ENCODE peak calls at places on chromosomes 1 and 21, in seven cellular contexts. X is effector CD4-positive, alpha-beta T cell; P is stimulated activated CD8-positive, alpha-beta memory T cell treated with anti-CD3 and anti-CD28 coated beads, Interleukin-4, amount 100 ng/mL, for 24 hours; Z is amniotic epithelial cell; I is Peyer's patch; B is Right ventricle myocardium superior; N is M059J. V is an unnamed sample.

GRCh38 chr1:244276646-244277045 is 175.1 kb downstream of the ADSS2 start:
- DNase-seq in I (no peak), Z (no peak), B (no peak), X (no peak), P (no peak), N (no peak), V (no peak)

GRCh38 chr1:21251773-21252471 is 38.3 kb downstream of the ECE1 start:
- DNase-seq in I (no peak), P (no peak), Z (peak; percentile 91), N (peak; percentile 100), X (no peak), B (peak; percentile 34), V (no peak)

GRCh38 chr1:220990417-220991337 is 111.4 kb downstream of the HLX start:
- DNase-seq in X (no peak), P (no peak), B (no peak), Z (peak; percentile 95), I (no peak), N (peak; percentile 88), V (no peak)

GRCh38 chr21:42677339-42678117 is 24.1 kb downstream of the PDE9A start:
- DNase-seq in Z (peak; percentile 40), P (no peak), B (no peak), I (no peak), X (no peak), N (peak; percentile 59), V (no peak)

GRCh38 chr1:243378666-243379065 is 122.8 kb downstream of the SDCCAG8 start:
- DNase-seq in P (no peak), B (no peak), Z (no peak), X (no peak), N (no peak), I (no peak), V (no peak)

GRCh38 chr1:6972390-6972789 is 187.1 kb downstream of the CAMTA1 start:
- DNase-seq in P (no peak), Z (no peak), B (no peak), I (no peak), X (no peak), N (no peak), V (no peak)

GRCh38 chr1:107810552-107810951 is 154.4 kb downstream of the VAV3 start:
- DNase-seq in P (no peak), N (no peak), X (no peak), B (no peak), I (no peak), Z (no peak), V (no peak)

GRCh38 chr21:29194847-29195246 is 64.4 kb downstream of the MAP3K7CL start:
- DNase-seq in B (no peak), X (no peak), I (no peak), Z (peak; percentile 75), N (peak; percentile 60), P (no peak), V (no peak)

GRCh38 chr1:25573591-25573930 is 30.2 kb downstream of the LDLRAP1 start:
- DNase-seq in B (no peak), I (peak; percentile 56), X (no peak), P (no peak), Z (no peak), N (no peak), V (no peak)

GRCh38 chr1:3405974-3406867 is 48.2 kb upstream of the ARHGEF16 start:
- DNase-seq in P (no peak), B (no peak), I (no peak), X (no peak), Z (no peak), N (no peak), V (no peak)

GRCh38 chr1:58839871-58840835 is 56.3 kb upstream of the JUN start:
- DNase-seq in X (no peak), B (no peak), I (no peak), Z (peak; percentile 36), N (peak; percentile 26), P (no peak), V (no peak)

GRCh38 chr1:201490708-201491131 is 16.2 kb downstream of the CSRP1 start:
- DNase-seq in X (no peak), N (peak; percentile 61), B (no peak), P (no peak), I (no peak), Z (peak; percentile 50), V (no peak)

GRCh38 chr1:30060738-30061137 is 662.6 kb downstream of the MATN1 start:
- DNase-seq in I (no peak), B (no peak), P (no peak), N (no peak), X (no peak), Z (no peak), V (no peak)

GRCh38 chr1:202861420-202862121 is 27.4 kb downstream of the RABIF start:
- DNase-seq in B (peak; percentile 96), N (peak; percentile 91), Z (peak; percentile 78), X (no peak), I (peak; percentile 97), P (peak; percentile 36), V (peak; percentile 90)

GRCh38 chr1:29632436-29633270 is 396.3 kb downstream of the PTPRU start:
- DNase-seq in B (no peak), P (no peak), N (no peak), X (no peak), Z (no peak), I (no peak), V (peak; percentile 72)

GRCh38 chr1:162270016-162270415 is 106.6 kb downstream of the SPATA46 start:
- DNase-seq in B (no peak), N (no peak), I (no peak), Z (no peak), X (no peak), P (no peak), V (no peak)

GRCh38 chr1:156241311-156241811 is 623 bp upstream of the BGLAP start:
- DNase-seq in N (peak; percentile 93), Z (peak; percentile 35), X (no peak), P (no peak), I (no peak), B (no peak), V (no peak)

GRCh38 chr21:33866851-33867250 is 48.8 kb downstream of the ATP5PO start:
- DNase-seq in X (no peak), Z (peak; percentile 54), B (no peak), I (no peak), P (no peak), N (peak; percentile 30), V (no peak)

GRCh38 chr1:227768640-227769039 is 33.4 kb downstream of the SNAP47 start:
- DNase-seq in P (no peak), N (no peak), Z (no peak), X (no peak), B (no peak), I (peak; percentile 3), V (no peak)

GRCh38 chr1:147627435-147628110 is 42.8 kb downstream of the ACP6 start:
- DNase-seq in I (no peak), P (no peak), N (peak; percentile 40), X (peak; percentile 26), Z (peak; percentile 36), B (peak; percentile 66), V (no peak)

GRCh38 chr1:223039990-223040389 is 103.1 kb downstream of the TLR5 start:
- DNase-seq in I (no peak), P (no peak), N (no peak), Z (no peak), B (no peak), X (no peak), V (no peak)

GRCh38 chr1:245283001-245283400 is 128.2 kb downstream of the KIF26B start:
- DNase-seq in B (no peak), Z (no peak), X (no peak), N (no peak), I (no peak), P (no peak), V (peak; percentile 55)

GRCh38 chr1:223363856-223364684 is at the start of gene SUSD4:
- DNase-seq in X (peak; percentile 55), I (peak; percentile 61), Z (no peak), N (peak; percentile 14), B (peak; percentile 68), P (peak; percentile 29), V (no peak)

GRCh38 chr1:84840346-84840745 is 52.7 kb downstream of the LPAR3 start:
- DNase-seq in B (no peak), P (no peak), N (no peak), X (no peak), Z (no peak), I (no peak), V (no peak)

GRCh38 chr1:162571696-162572095 is 10.2 kb downstream of the UAP1 start:
- DNase-seq in Z (no peak), I (no peak), X (no peak), B (no peak), P (no peak), N (no peak), V (no peak)

GRCh38 chr1:91783423-91784162 is 102.4 kb downstream of the TGFBR3 start:
- DNase-seq in I (no peak), X (no peak), B (no peak), N (peak; percentile 55), P (no peak), Z (no peak), V (no peak)

GRCh38 chr1:70517444-70517843 is 106.4 kb downstream of the CTH start:
- DNase-seq in Z (no peak), I (no peak), P (no peak), X (no peak), N (no peak), B (no peak), V (no peak)

GRCh38 chr1:27522148-27522859 is 32.3 kb upstream of the WASF2 start:
- DNase-seq in Z (no peak), P (peak; percentile 53), N (no peak), B (no peak), X (peak; percentile 62), I (no peak), V (no peak)

GRCh38 chr1:167221126-167221803 is 579 bp downstream of the POU2F1 start:
- DNase-seq in X (peak; percentile 31), Z (no peak), I (no peak), B (peak; percentile 43), N (peak; percentile 21), P (peak; percentile 4), V (no peak)

GRCh38 chr1:229221106-229222019 is 49.5 kb upstream of the RAB4A start:
- DNase-seq in B (no peak), I (peak; percentile 78), P (no peak), N (peak; percentile 74), X (no peak), Z (peak; percentile 57), V (peak; percentile 49)

GRCh38 chr1:23800396-23801337 is at the start of gene GALE:
- DNase-seq in I (peak; percentile 99), X (peak; percentile 94), Z (peak; percentile 93), P (peak; percentile 97), B (peak; percentile 98), N (peak; percentile 95), V (no peak)

GRCh38 chr1:230753191-230753585 is 6.0 kb downstream of the CAPN9 start:
- DNase-seq in P (no peak), X (no peak), N (no peak), I (no peak), B (no peak), Z (no peak), V (no peak)

GRCh38 chr1:200129480-200129879 is 102.0 kb downstream of the NR5A2 start:
- DNase-seq in Z (no peak), I (no peak), P (no peak), N (no peak), B (no peak), X (no peak), V (no peak)

GRCh38 chr1:43529206-43529731 is 1.4 kb upstream of the PTPRF start:
- DNase-seq in I (peak; percentile 91), Z (peak; percentile 78), B (peak; percentile 88), N (peak; percentile 88), X (peak; percentile 75), P (peak; percentile 68), V (no peak)

GRCh38 chr1:203039609-203040517 is 13.6 kb downstream of the PPFIA4 start:
- DNase-seq in P (no peak), X (no peak), N (no peak), B (no peak), I (no peak), Z (peak; percentile 24), V (no peak)

GRCh38 chr1:47340227-47340626 is 6.6 kb downstream of the CMPK1 start:
- DNase-seq in I (no peak), N (no peak), X (no peak), P (no peak), B (no peak), Z (peak; percentile 5), V (no peak)

GRCh38 chr1:207923121-207923520 is 12.2 kb upstream of the CD34 start:
- DNase-seq in B (no peak), I (no peak), P (no peak), N (no peak), X (no peak), Z (no peak), V (no peak)